ENCODE peak calls at places on chromosome 22, in four cellular contexts. X, A, N and M are unnamed samples.

GRCh38 chr22:22693531-22693884 is 49.1 kb downstream of the GGTLC2 start:
- DNase-seq in X (no peak), A (no peak), N (no peak), M (no peak)

GRCh38 chr22:37259540-37260029 is 15.5 kb upstream of the RAC2 start:
- DNase-seq in X (peak), A (no peak), N (no peak), M (no peak)

GRCh38 chr22:24697671-24698082 is 76.8 kb downstream of the PIWIL3 start:
- DNase-seq in X (no peak), A (no peak), N (no peak), M (peak)

GRCh38 chr22:46473021-46473779 is 64.2 kb downstream of the CELSR1 start:
- DNase-seq in X (no peak), A (no peak), N (no peak), M (no peak)

GRCh38 chr22:41504397-41504796 is 35.5 kb downstream of the ACO2 start:
- DNase-seq in X (no peak), A (no peak), N (no peak), M (no peak)

GRCh38 chr22:42930810-42931420 is 73.8 kb upstream of the ARFGAP3 start:
- DNase-seq in X (peak), A (no peak), N (peak), M (no peak)

GRCh38 chr22:17972385-17973181 is 51.8 kb downstream of the MICAL3 start:
- DNase-seq in X (no peak), A (no peak), N (peak), M (no peak)

GRCh38 chr22:43211941-43212433 is 25.1 kb upstream of the TTLL12 start:
- DNase-seq in X (no peak), A (no peak), N (no peak), M (no peak)

GRCh38 chr22:41395531-41396240 is 13.9 kb downstream of the TEF start:
- DNase-seq in X (no peak), A (no peak), N (no peak), M (no peak)

GRCh38 chr22:27480487-27480886 is 321.1 kb downstream of the MN1 start:
- DNase-seq in X (no peak), A (no peak), N (peak), M (no peak)

GRCh38 chr22:26797910-26798309 is 140.5 kb downstream of the MIAT start:
- DNase-seq in X (peak), A (no peak), N (no peak), M (no peak)

GRCh38 chr22:21623402-21623970 is 6.3 kb downstream of the YDJC start:
- DNase-seq in X (no peak), A (no peak), N (no peak), M (no peak)

GRCh38 chr22:29214232-29214631 is 8.5 kb downstream of the EMID1 start:
- DNase-seq in X (no peak), A (no peak), N (no peak), M (no peak)

GRCh38 chr22:31947296-31947695 is 3.0 kb downstream of the YWHAH start:
- DNase-seq in X (no peak), A (no peak), N (peak), M (peak)

GRCh38 chr22:26804315-26804714 is 146.9 kb downstream of the MIAT start:
- DNase-seq in X (no peak), A (no peak), N (no peak), M (no peak)

GRCh38 chr22:24416611-24417010 is 10.8 kb upstream of the ADORA2A start:
- DNase-seq in X (no peak), A (no peak), N (no peak), M (no peak)

GRCh38 chr22:20010307-20011122 is 6.1 kb downstream of the ARVCF start:
- DNase-seq in X (no peak), A (no peak), N (peak), M (no peak)

GRCh38 chr22:20012741-20013331 is 3.8 kb downstream of the ARVCF start:
- DNase-seq in X (no peak), A (no peak), N (no peak), M (no peak)

GRCh38 chr22:20009582-20010306 is 6.9 kb downstream of the ARVCF start:
- DNase-seq in X (no peak), A (no peak), N (no peak), M (no peak)

GRCh38 chr22:20011993-20012740 is 4.5 kb downstream of the ARVCF start:
- DNase-seq in X (no peak), A (no peak), N (no peak), M (no peak)

GRCh38 chr22:20011123-20011992 is 5.3 kb downstream of the ARVCF start:
- DNase-seq in X (no peak), A (no peak), N (no peak), M (no peak)
- TF ChIP-seq JUND in X (no peak), A (no peak), N (no peak), M (no peak)

GRCh38 chr22:30574095-30574981 is at the start of gene GAL3ST1:
- DNase-seq in X (no peak), A (no peak), N (peak), M (no peak)

GRCh38 chr22:30575011-30575671 is 676 bp upstream of the GAL3ST1 start:
- DNase-seq in X (no peak), A (no peak), N (no peak), M (no peak)

GRCh38 chr22:30572210-30572609 is 2.3 kb downstream of the GAL3ST1 start:
- DNase-seq in X (no peak), A (no peak), N (no peak), M (no peak)

GRCh38 chr22:30572840-30573593 is 1.4 kb downstream of the GAL3ST1 start:
- DNase-seq in X (no peak), A (no peak), N (peak), M (no peak)

DNA sequence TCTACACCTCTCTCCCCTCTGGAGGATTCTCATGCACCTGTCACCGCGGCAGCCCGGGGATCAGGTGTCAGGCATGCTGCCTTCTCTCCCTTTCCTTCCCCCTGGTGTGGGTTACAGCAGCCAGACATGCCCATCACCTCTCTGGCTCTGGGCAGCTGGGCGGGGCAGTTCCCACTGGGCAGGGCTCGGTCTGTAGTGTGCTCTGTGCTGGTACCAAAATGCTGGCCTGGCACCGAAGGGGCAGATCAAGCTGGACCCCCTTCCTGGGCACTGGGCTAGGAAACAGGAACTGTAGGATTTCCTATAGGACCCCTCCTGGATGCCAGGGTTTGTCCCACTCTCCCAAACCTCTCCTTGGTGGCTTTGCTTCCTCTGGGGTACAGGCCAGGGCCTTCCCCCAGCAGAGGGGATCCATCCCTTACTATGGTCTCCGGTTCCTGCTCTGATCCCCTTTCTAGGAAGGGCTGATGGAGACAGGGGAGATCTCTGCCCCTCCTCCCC is 821 bp downstream of the GAL3ST1 start:
- DNase-seq in X (no peak), A (no peak), N (no peak), M (no peak)
- TF ChIP-seq JUND in X (no peak), A (no peak), N (no peak), M (no peak)

GRCh38 chr22:50292643-50293440 is 14.6 kb downstream of the PLXNB2 start:
- DNase-seq in X (no peak), A (no peak), N (no peak), M (no peak)
- TF ChIP-seq JUND in X (no peak), A (no peak), N (no peak), M (no peak)

GRCh38 chr22:39345231-39345630 is 4.6 kb upstream of the SYNGR1 start:
- DNase-seq in X (no peak), A (no peak), N (no peak), M (no peak)

GRCh38 chr22:39341179-39341578 is 8.6 kb upstream of the SYNGR1 start:
- DNase-seq in X (no peak), A (no peak), N (no peak), M (no peak)

GRCh38 chr22:39344046-39344390 is 5.8 kb upstream of the SYNGR1 start:
- DNase-seq in X (no peak), A (no peak), N (no peak), M (no peak)

GRCh38 chr22:39348909-39349505 is 784 bp upstream of the SYNGR1 start:
- DNase-seq in X (no peak), A (no peak), N (no peak), M (no peak)

DNA sequence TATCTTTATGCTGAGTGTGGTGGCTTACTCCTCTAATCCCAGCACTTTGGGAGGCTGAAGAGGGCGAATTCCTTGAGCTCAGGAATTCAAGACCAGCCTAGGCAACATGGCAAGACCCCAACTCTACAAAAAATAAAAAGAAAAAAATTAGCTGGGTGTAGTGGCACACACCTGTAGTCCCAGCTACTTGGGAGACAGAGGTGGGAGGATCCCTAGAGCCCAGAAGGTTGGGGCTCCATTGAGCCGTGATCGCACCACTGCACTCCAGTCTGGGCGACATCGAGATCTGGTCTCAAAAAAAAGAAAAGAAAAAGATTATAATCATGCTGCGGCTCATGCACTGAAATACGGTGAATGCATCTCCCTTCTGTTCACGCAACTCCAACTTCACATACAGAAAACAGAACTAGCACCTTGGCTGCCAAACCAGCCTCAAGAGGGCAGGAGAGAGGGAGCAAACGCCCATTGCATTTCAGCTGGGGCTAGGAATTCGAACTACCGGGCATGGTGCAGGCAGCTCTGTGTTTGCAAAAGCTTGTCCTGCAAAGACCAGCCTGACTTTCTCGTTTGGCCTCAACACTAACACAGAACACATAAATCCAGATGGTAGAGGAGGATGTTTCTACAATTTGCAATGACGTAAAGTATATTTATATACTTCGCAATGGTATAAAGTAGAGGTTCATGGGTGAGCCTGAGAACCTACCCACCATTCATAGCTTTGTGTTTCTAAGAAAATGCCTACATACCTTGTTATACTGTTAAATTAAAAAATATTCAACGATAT is 6.3 kb upstream of the SYNGR1 start:
- DNase-seq in X (peak), A (peak), N (peak), M (peak)
- TF ChIP-seq JUND in X (no peak), A (no peak), N (no peak), M (no peak)

GRCh38 chr22:35589071-35589735 is 27.9 kb downstream of the MB start:
- DNase-seq in X (peak), A (no peak), N (no peak), M (no peak)
- TF ChIP-seq JUND in X (no peak), A (no peak), N (no peak), M (no peak)

DNA sequence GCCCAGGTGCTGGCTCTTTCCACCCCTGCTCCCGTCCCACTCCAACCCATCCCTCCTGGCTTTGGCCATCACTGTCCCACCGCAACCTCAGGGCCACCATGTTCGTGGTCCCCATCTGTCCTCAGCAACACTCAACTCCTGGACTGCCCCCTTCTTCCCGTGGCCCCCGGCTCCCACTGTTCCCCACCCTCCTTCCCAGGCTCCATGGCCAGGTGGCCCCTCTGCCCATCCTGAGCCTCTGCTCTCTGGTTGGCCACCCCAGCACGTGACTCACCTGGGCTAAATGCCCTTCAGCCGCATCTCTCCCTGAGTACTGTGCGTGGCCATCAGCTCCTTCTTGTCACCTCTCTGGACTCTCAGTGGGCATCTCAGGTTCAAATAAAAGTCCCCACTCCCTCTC is 41.6 kb upstream of the PHF21B start:
- DNase-seq in X (no peak), A (no peak), N (no peak), M (no peak)
- TF ChIP-seq JUND in X (no peak), A (no peak), N (no peak), M (no peak)